ENCODE peak calls at places on chromosome 22, in nine cellular contexts. R is fibroblast of lung, L is IMR-90, Z is neuronal stem cell, W is SK-N-SH, O is PC-3, J is GM23248, K is H9, Y is adipocyte. C is an unnamed sample.
A peak's percentile ranks its signal among the peaks of the same experiment; 100 is the strongest.

GRCh38 chr22:38317237-38317994 is at the start of gene CSNK1E:
- DNase-seq in Y (peak; percentile 90), J (peak; percentile 87), W (peak; percentile 89), L (peak; percentile 33), R (peak; percentile 59), O (peak; percentile 57), Z (peak; percentile 69), K (peak; percentile 79), C (peak; percentile 86)

GRCh38 chr22:20412474-20413216 is 18.7 kb downstream of the ZNF74 start:
- DNase-seq in J (no peak), R (no peak), W (no peak), Z (no peak), L (no peak), O (no peak), K (no peak), Y (no peak), C (no peak)

GRCh38 chr22:19038164-19038546 is 84.1 kb downstream of the DGCR2 start:
- DNase-seq in J (no peak), K (peak; percentile 19), L (no peak), Y (no peak), O (no peak), R (no peak), Z (no peak), W (no peak), C (peak; percentile 18)

GRCh38 chr22:47967841-47968240 is 1205.4 kb downstream of the TBC1D22A start:
- DNase-seq in R (no peak), Z (no peak), W (no peak), O (no peak), K (no peak), Y (no peak), J (no peak), L (no peak), C (no peak)

GRCh38 chr22:49193901-49194465 is 633.7 kb downstream of the BRD1 start:
- DNase-seq in L (no peak), K (no peak), Z (no peak), W (no peak), Y (no peak), O (no peak), J (no peak), R (no peak), C (no peak)

GRCh38 chr22:36277482-36278291 is 24.8 kb downstream of the APOL1 start:
- DNase-seq in O (peak; percentile 50), Z (peak; percentile 47), W (peak; percentile 84), Y (peak; percentile 77), R (peak; percentile 65), J (peak; percentile 74), L (peak; percentile 56), K (peak; percentile 90), C (peak; percentile 94)

GRCh38 chr22:22935546-22936157 is 48.0 kb downstream of the IGLL5 start:
- DNase-seq in R (no peak), W (no peak), Z (no peak), Y (no peak), O (no peak), L (no peak), J (no peak), K (peak; percentile 56), C (peak; percentile 64)

GRCh38 chr22:20638143-20638870 is 130.9 kb downstream of the MED15 start:
- DNase-seq in O (no peak), W (no peak), Z (no peak), R (no peak), L (no peak), J (no peak), Y (no peak), K (no peak), C (no peak)

GRCh38 chr22:36285017-36285416 is 32.1 kb downstream of the APOL1 start:
- DNase-seq in O (no peak), Y (no peak), J (no peak), R (no peak), K (no peak), W (no peak), Z (no peak), L (no peak), C (no peak)

GRCh38 chr22:19832476-19833108 is 22.1 kb downstream of the GNB1L start:
- DNase-seq in Z (no peak), O (no peak), Y (no peak), J (no peak), R (no peak), L (no peak), K (no peak), W (no peak), C (peak; percentile 36)

DNA sequence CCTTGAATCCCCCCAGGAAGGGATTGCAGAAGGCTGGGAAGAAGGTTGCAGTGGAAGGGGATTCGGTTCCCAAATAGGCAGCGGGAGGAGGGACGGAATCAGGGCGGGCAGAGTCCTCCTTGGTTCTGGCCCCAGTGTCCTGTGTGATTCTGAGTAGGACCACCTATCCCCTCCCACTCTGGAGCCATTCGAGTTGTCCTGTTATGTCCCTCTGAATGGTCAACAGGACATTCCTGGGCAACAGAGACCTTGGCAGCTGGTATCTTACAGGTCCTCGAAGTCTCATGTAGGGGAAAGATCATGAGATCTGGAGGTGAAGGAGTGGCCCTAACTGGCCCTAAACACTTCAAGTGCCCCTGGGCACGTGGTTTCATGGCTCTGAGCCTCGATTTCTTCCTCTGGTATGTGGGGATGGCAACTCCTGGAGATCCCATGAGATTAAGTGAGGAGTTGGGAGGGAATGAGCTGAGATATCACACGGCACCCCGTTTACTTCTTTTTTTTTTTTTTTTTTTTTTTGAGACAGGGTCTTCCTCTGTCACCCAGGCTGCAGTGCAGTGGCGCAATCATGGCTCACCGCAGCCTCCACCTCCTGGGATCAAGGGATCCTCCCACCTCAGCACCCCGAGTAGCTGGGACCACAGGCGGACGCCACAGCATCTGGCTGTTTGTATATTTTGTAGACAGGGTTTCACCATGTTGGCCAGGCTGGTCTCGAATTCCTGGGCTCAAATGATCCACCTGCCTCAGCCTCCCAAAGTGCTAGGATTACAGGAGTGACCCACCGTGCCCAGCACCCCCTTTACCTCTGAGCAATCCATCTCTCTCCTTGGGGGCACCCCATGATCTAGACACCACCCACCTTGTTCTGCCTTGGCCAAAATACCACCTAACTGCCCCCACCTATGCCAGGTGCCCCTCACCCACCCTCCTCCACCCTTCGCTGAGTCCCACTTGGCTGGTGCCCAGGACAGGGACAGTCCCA is 6.8 kb downstream of the LIF start:
- DNase-seq in J (no peak), Y (no peak), W (no peak), O (no peak), R (no peak), Z (no peak), L (peak; percentile 76), K (no peak), C (no peak)
- H3K9ac ChIP-seq in J (no peak overlapping the region), Y (no peak overlapping the region), W (no peak overlapping the region), O (no peak overlapping the region), R (no peak overlapping the region), Z (no peak overlapping the region), L (no peak overlapping the region), K (no peak overlapping the region), C (no peak overlapping the region)

GRCh38 chr22:24595863-24596262 is 3.0 kb upstream of the LRRC75B start:
- DNase-seq in L (no peak), W (no peak), R (no peak), Y (no peak), J (no peak), Z (no peak), K (no peak), O (no peak), C (no peak)

GRCh38 chr22:24593810-24594568 is 1.1 kb upstream of the LRRC75B start:
- DNase-seq in L (no peak), R (no peak), W (peak; percentile 32), K (no peak), O (no peak), Z (no peak), J (no peak), Y (no peak), C (peak; percentile 60)

GRCh38 chr22:24594569-24595120 is 1.8 kb upstream of the LRRC75B start:
- DNase-seq in L (no peak), W (peak; percentile 52), Z (no peak), Y (no peak), O (no peak), K (no peak), R (no peak), J (no peak), C (peak; percentile 55)

GRCh38 chr22:24592846-24593809 is at the start of gene LRRC75B:
- DNase-seq in Z (peak; percentile 77), J (peak; percentile 88), Y (peak; percentile 91), R (peak; percentile 88), O (peak; percentile 64), W (peak; percentile 99), K (peak; percentile 89), L (peak; percentile 85), C (peak; percentile 96)

GRCh38 chr22:24595228-24595627 is 2.4 kb upstream of the LRRC75B start:
- DNase-seq in W (no peak), O (no peak), L (no peak), Y (no peak), Z (no peak), R (no peak), K (no peak), J (no peak), C (no peak)
- H3K9ac ChIP-seq in W (no peak overlapping the region), O (no peak overlapping the region), L (no peak overlapping the region), Y (no peak overlapping the region), Z (no peak overlapping the region), R (no peak overlapping the region), K (no peak overlapping the region), J (no peak overlapping the region), C (no peak overlapping the region)

GRCh38 chr22:40727607-40728325 is 48.5 kb downstream of the MCHR1 start:
- DNase-seq in W (no peak), R (no peak), Y (no peak), J (no peak), O (no peak), K (no peak), L (no peak), Z (no peak), C (no peak)

GRCh38 chr22:40733919-40734318 is 54.6 kb downstream of the MCHR1 start:
- DNase-seq in K (no peak), Z (no peak), O (no peak), Y (no peak), W (no peak), J (no peak), R (no peak), L (no peak), C (no peak)

GRCh38 chr22:40729284-40729683 is 50.0 kb downstream of the MCHR1 start:
- DNase-seq in R (no peak), Y (no peak), J (no peak), K (no peak), W (no peak), L (no peak), O (no peak), Z (no peak), C (no peak)

GRCh38 chr22:40732996-40733292 is 53.7 kb downstream of the MCHR1 start:
- DNase-seq in K (no peak), J (no peak), L (no peak), R (no peak), Y (no peak), Z (no peak), W (no peak), O (no peak), C (no peak)

DNA sequence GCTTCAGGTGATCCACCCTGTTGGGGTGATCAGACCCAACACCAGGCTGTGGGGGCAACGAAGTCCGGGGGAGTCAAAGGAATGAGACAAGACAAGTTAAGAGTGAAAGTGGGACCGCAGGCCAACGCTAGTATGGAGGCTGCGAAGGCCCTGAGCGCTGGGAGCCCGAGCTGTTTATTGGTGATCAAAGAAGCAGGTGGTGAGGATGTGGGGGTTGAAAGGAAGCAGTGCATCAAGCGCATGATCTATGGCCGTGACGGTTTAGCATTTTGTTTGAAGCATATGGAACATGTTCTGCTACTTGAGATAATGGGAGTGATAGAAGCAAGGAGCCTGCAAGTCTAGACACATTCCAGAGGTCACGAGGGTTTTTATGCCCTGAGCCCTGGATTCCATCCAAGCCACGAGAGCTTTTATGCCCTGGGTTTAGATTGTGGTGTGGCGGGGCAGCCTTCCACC is 49.5 kb downstream of the MCHR1 start:
- DNase-seq in Y (peak; percentile 10), J (no peak), O (no peak), W (no peak), L (no peak), Z (no peak), R (peak; percentile 17), K (no peak), C (no peak)
- H3K9ac ChIP-seq in Y (no peak overlapping the region), J (no peak overlapping the region), O (no peak overlapping the region), W (no peak overlapping the region), L (no peak overlapping the region), Z (no peak overlapping the region), R (no peak overlapping the region), K (no peak overlapping the region), C (no peak overlapping the region)

GRCh38 chr22:21697021-21697771 is 31.4 kb downstream of the PPIL2 start:
- DNase-seq in J (no peak), K (no peak), Z (no peak), W (no peak), O (no peak), R (no peak), Y (no peak), L (no peak), C (peak; percentile 35)
- H3K9ac ChIP-seq in J (no peak overlapping the region), K (no peak overlapping the region), Z (no peak overlapping the region), W (peak overlapping the region; percentile 19), O (no peak overlapping the region), R (no peak overlapping the region), Y (no peak overlapping the region), L (no peak overlapping the region), C (no peak overlapping the region)